ENCODE peak calls at places on chromosome 4, in five cellular contexts. D is body of pancreas, H is tibial nerve, Z is ovary, U is right lobe of liver. R is an unnamed sample.

GRCh38 chr4:149836546-149836945 is 20.9 kb upstream of the IQCM start:
- DNase-seq in D (no peak), U (no peak), H (no peak), Z (no peak), R (no peak)

GRCh38 chr4:187608001-187608421 is 387.6 kb upstream of the ZFP42 start:
- DNase-seq in D (no peak), H (no peak), Z (no peak), U (no peak), R (no peak)

GRCh38 chr4:153341575-153342090 is 2.9 kb upstream of the MND1 start:
- DNase-seq in D (no peak), H (no peak), Z (no peak), U (no peak), R (no peak)

GRCh38 chr4:87559090-87559837 is 30.1 kb upstream of the SPARCL1 start:
- DNase-seq in H (no peak), Z (no peak), D (no peak), U (no peak), R (no peak)

GRCh38 chr4:1409806-1410425 is 3.7 kb upstream of the NKX1-1 start:
- DNase-seq in Z (no peak), D (no peak), U (peak), H (no peak), R (no peak)

GRCh38 chr4:154417358-154417673 is 74.3 kb downstream of the DCHS2 start:
- DNase-seq in D (no peak), H (no peak), Z (no peak), U (no peak), R (no peak)

GRCh38 chr4:145285928-145286327 is 105.5 kb upstream of the OTUD4 start:
- DNase-seq in U (no peak), Z (no peak), D (no peak), H (no peak), R (no peak)

GRCh38 chr4:123849495-123849894 is 452.9 kb downstream of the SPRY1 start:
- DNase-seq in D (no peak), H (no peak), Z (no peak), U (no peak), R (no peak)

GRCh38 chr4:168621806-168622589 is 125.1 kb downstream of the PALLD start:
- DNase-seq in U (no peak), D (no peak), Z (no peak), H (no peak), R (no peak)

GRCh38 chr4:149465941-149466340 is 349.7 kb downstream of the IQCM start:
- DNase-seq in D (no peak), H (no peak), U (no peak), Z (no peak), R (no peak)

GRCh38 chr4:87243426-87244053 is 23.1 kb upstream of the KLHL8 start:
- DNase-seq in U (no peak), H (no peak), D (no peak), Z (no peak), R (no peak)

GRCh38 chr4:26197018-26197779 is 123.6 kb upstream of the RBPJ start:
- DNase-seq in D (peak), U (no peak), Z (no peak), H (no peak), R (no peak)

GRCh38 chr4:67685532-67685859 is 15.5 kb downstream of the UBA6 start:
- DNase-seq in U (no peak), H (no peak), Z (no peak), D (no peak), R (no peak)

GRCh38 chr4:55729306-55730142 is 90.1 kb upstream of the EXOC1L start:
- DNase-seq in Z (no peak), H (no peak), U (no peak), D (no peak), R (no peak)
- H3K4me3 ChIP-seq in Z (no peak), H (no peak), U (no peak), D (no peak), R (no peak)

GRCh38 chr4:7942019-7942556 is 2.4 kb upstream of the AFAP1 start:
- DNase-seq in D (no peak), Z (no peak), H (no peak), U (no peak), R (no peak)

GRCh38 chr4:7939377-7940108 is at the start of gene AFAP1:
- DNase-seq in U (peak), Z (peak), H (peak), D (peak), R (peak)

GRCh38 chr4:7943211-7943610 is 3.5 kb upstream of the AFAP1 start:
- DNase-seq in D (no peak), U (no peak), H (no peak), Z (no peak), R (no peak)

GRCh38 chr4:7938513-7939376 is 916 bp downstream of the AFAP1 start:
- DNase-seq in U (no peak), Z (peak), D (peak), H (no peak), R (peak)

DNA sequence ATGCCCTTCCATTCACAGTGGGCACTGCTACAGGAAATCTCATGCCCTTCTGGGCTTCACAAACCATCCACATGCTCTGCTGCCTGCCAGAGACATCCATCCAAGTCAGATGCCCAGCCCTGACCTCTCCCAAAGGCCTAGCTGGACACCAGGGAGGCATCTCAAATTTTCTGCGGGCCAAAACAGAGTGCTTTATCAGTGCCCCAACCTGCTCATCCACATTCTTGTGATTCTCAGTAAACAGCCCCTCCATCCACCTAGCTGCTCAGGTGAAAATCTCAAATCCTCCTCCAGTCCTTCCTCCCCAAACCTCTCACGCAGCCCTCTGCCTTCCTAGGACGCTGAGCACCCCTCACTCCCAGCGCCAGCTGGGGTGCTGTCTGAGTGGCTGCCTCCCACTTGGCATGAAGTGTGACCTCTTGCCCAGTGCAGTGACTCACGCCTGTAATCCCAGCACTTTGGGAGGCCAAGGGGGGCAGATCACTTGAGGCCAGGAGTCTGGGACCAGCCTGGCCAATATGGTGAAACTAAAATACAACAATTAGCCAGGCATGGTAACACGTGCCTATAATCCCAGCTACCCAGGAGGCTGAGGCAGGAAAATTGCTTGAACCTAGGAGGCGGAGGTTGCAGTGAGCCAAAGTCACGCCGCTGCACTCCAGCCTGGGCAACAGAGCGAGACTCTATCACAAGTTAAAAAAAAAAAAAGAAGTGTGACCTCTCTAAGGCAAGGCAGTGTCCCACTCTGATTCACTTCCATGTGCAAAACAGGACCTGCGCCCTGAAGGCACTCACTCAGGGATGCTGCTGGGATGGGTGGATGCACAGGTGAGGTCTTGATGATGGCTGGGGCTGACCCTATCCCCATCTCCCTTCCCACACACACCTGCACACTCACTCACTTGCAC is 1.7 kb upstream of the AFAP1 start:
- DNase-seq in Z (no peak), D (no peak), U (no peak), H (no peak), R (no peak)
- H3K27ac ChIP-seq in Z (no peak), D (no peak), U (no peak), H (no peak), R (no peak)

DNA sequence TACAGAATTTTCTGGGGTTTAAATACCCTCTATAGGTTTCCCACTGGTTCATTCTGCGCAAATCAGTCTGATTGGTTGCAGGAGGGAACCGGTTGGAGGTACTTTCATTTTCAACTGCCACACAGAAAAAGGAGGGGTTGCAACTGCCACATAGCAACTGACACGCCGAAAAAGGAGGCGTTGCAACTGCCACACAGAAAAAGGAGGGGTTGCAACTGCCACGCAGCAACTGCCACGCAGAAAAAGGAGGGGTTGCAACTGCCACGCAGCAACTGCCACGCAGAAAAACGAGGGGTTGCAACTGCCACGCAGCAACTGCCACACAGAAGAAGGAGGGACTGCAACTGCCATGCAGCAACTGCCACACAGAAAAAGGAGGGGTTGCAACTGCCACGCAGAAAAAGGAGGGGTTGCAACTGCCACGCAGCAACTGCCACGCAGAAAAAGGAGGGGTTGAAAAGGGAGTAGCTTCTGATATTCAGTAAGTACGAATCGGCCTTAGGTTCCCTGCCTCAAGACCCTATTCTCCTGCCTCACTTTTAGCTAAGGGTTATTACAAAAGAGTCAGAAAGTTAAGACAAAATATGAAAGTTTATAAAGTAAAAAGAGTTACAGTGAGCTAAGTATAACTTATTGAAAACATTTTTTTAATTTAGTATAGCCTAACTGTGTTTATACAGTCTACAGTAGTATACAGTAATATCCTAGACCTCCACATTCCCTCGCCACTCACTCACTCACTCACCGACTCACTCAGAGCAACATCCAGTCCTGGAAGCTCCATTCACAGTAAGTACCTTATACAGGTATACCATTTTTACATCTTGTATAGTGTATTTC is 431.8 kb downstream of the KCTD8 start:
- DNase-seq in U (no peak), Z (no peak), H (no peak), D (no peak), R (no peak)
- TF ChIP-seq POLR2A in U (no peak), Z (no peak), H (no peak), D (no peak), R (no peak)

GRCh38 chr4:113682730-113683129 is 78.8 kb downstream of the CAMK2D start:
- DNase-seq in U (no peak), D (no peak), H (no peak), Z (no peak), R (no peak)
- H3K4me3 ChIP-seq in U (no peak), D (no peak), H (no peak), Z (no peak), R (no peak)

GRCh38 chr4:41575665-41576064 is 37.7 kb downstream of the LIMCH1 start:
- DNase-seq in H (no peak), D (no peak), U (no peak), Z (no peak), R (no peak)

GRCh38 chr4:41579043-41579442 is 41.1 kb downstream of the LIMCH1 start:
- DNase-seq in D (no peak), U (no peak), Z (no peak), H (no peak), R (no peak)

GRCh38 chr4:41575207-41575606 is 37.2 kb downstream of the LIMCH1 start:
- DNase-seq in D (no peak), Z (no peak), U (no peak), H (no peak), R (no peak)

GRCh38 chr4:41580007-41580406 is 42.0 kb downstream of the LIMCH1 start:
- DNase-seq in H (no peak), D (no peak), Z (no peak), U (no peak), R (no peak)

GRCh38 chr4:41579556-41579955 is 41.6 kb downstream of the LIMCH1 start:
- DNase-seq in Z (no peak), U (no peak), H (no peak), D (no peak), R (no peak)
- H3K27ac ChIP-seq in Z (no peak), U (no peak), H (no peak), D (no peak), R (no peak)

R was measured in heart left ventricle.